ENCODE peak calls at places on chromosomes 3 and 15, in four cellular contexts. One of them, this sample, is unnamed.

GRCh38 chr3:149576071-149576564 is 81.7 kb downstream of the WWTR1 start:
- DNase-seq in GM23248: peak
- DNase-seq in transverse colon: no peak
- DNase-seq in breast epithelium: no peak
- DNase-seq in this sample: no peak

GRCh38 chr3:8932507-8932906 is 30.8 kb downstream of the RAD18 start:
- DNase-seq in GM23248: no peak
- DNase-seq in transverse colon: no peak
- DNase-seq in breast epithelium: no peak
- DNase-seq in this sample: no peak

GRCh38 chr3:124107074-124107473 is 115.2 kb upstream of the ROPN1 start:
- DNase-seq in GM23248: peak
- DNase-seq in transverse colon: no peak
- DNase-seq in breast epithelium: no peak
- DNase-seq in this sample: no peak

GRCh38 chr15:95304116-95304873 is 1026.2 kb upstream of the NR2F2 start:
- DNase-seq in GM23248: peak
- DNase-seq in transverse colon: no peak
- DNase-seq in breast epithelium: no peak
- DNase-seq in this sample: no peak

GRCh38 chr15:66101715-66102395 is 151.7 kb downstream of the MEGF11 start:
- DNase-seq in GM23248: no peak
- DNase-seq in transverse colon: no peak
- DNase-seq in breast epithelium: no peak
- DNase-seq in this sample: no peak

GRCh38 chr3:112775011-112775742 is 71.5 kb downstream of the CD200R1L start:
- DNase-seq in GM23248: peak
- DNase-seq in transverse colon: no peak
- DNase-seq in breast epithelium: no peak
- DNase-seq in this sample: no peak

GRCh38 chr15:92818658-92819311 is 81.3 kb upstream of the CHD2 start:
- DNase-seq in GM23248: no peak
- DNase-seq in transverse colon: no peak
- DNase-seq in breast epithelium: no peak
- DNase-seq in this sample: no peak

GRCh38 chr3:122986790-122987189 is 40.8 kb downstream of the SEMA5B start:
- DNase-seq in GM23248: no peak
- DNase-seq in transverse colon: no peak
- DNase-seq in breast epithelium: no peak
- DNase-seq in this sample: no peak

GRCh38 chr3:126030455-126030854 is 53.5 kb downstream of the SLC41A3 start:
- DNase-seq in GM23248: no peak
- DNase-seq in transverse colon: no peak
- DNase-seq in breast epithelium: no peak
- DNase-seq in this sample: no peak

GRCh38 chr3:30505866-30506517 is 100.4 kb upstream of the TGFBR2 start:
- DNase-seq in GM23248: peak
- DNase-seq in transverse colon: no peak
- DNase-seq in breast epithelium: no peak
- DNase-seq in this sample: no peak

GRCh38 chr3:24119321-24119751 is 174.2 kb downstream of the NR1D2 start:
- DNase-seq in GM23248: peak
- DNase-seq in transverse colon: no peak
- DNase-seq in breast epithelium: no peak
- DNase-seq in this sample: peak

GRCh38 chr3:111735271-111735758 is 123.8 kb upstream of the PHLDB2 start:
- DNase-seq in GM23248: peak
- DNase-seq in transverse colon: no peak
- DNase-seq in breast epithelium: no peak
- DNase-seq in this sample: no peak

GRCh38 chr3:151599103-151599672 is 134.5 kb upstream of the AADACL2 start:
- DNase-seq in GM23248: no peak
- DNase-seq in transverse colon: no peak
- DNase-seq in breast epithelium: no peak
- DNase-seq in this sample: no peak

GRCh38 chr3:157531301-157531660 is 28.1 kb upstream of the VEPH1 start:
- DNase-seq in GM23248: peak
- DNase-seq in transverse colon: no peak
- DNase-seq in breast epithelium: no peak
- DNase-seq in this sample: no peak

GRCh38 chr3:178901204-178901603 is 170.4 kb downstream of the ZMAT3 start:
- DNase-seq in GM23248: no peak
- DNase-seq in transverse colon: no peak
- DNase-seq in breast epithelium: no peak
- DNase-seq in this sample: no peak

GRCh38 chr3:153070153-153070868 is 91.7 kb upstream of the RAP2B start:
- DNase-seq in GM23248: peak
- DNase-seq in transverse colon: no peak
- DNase-seq in breast epithelium: no peak
- DNase-seq in this sample: no peak

GRCh38 chr3:191987951-191988350 is 527.0 kb downstream of the PYDC2 start:
- DNase-seq in GM23248: no peak
- DNase-seq in transverse colon: no peak
- DNase-seq in breast epithelium: no peak
- DNase-seq in this sample: no peak

GRCh38 chr15:90205050-90205848 is 4.1 kb downstream of the SEMA4B start:
- DNase-seq in GM23248: no peak
- DNase-seq in transverse colon: no peak
- DNase-seq in breast epithelium: no peak
- DNase-seq in this sample: no peak

GRCh38 chr15:64749167-64749566 is 26.2 kb downstream of the RBPMS2 start:
- DNase-seq in GM23248: peak
- DNase-seq in transverse colon: peak
- DNase-seq in breast epithelium: peak
- DNase-seq in this sample: no peak

GRCh38 chr3:50356553-50356952 is 2.8 kb downstream of the TMEM115 start:
- DNase-seq in GM23248: peak
- DNase-seq in transverse colon: peak
- DNase-seq in breast epithelium: no peak
- DNase-seq in this sample: no peak

GRCh38 chr3:117695321-117695720 is 985.7 kb downstream of the TUSC7 start:
- DNase-seq in GM23248: peak
- DNase-seq in transverse colon: no peak
- DNase-seq in breast epithelium: no peak
- DNase-seq in this sample: no peak
- H3K27ac ChIP-seq in GM23248: peak
- H3K27ac ChIP-seq in transverse colon: no peak
- H3K27ac ChIP-seq in breast epithelium: no peak
- H3K27ac ChIP-seq in this sample: no peak

GRCh38 chr3:169237181-169237580 is 426.3 kb downstream of the MECOM start:
- DNase-seq in GM23248: peak
- DNase-seq in transverse colon: no peak
- DNase-seq in breast epithelium: no peak
- DNase-seq in this sample: no peak

GRCh38 chr3:169239756-169240155 is 423.8 kb downstream of the MECOM start:
- DNase-seq in GM23248: no peak
- DNase-seq in transverse colon: no peak
- DNase-seq in breast epithelium: no peak
- DNase-seq in this sample: no peak

GRCh38 chr3:169236662-169237174 is 426.8 kb downstream of the MECOM start:
- DNase-seq in GM23248: no peak
- DNase-seq in transverse colon: no peak
- DNase-seq in breast epithelium: no peak
- DNase-seq in this sample: no peak

GRCh38 chr3:169240786-169241486 is 422.6 kb downstream of the MECOM start:
- DNase-seq in GM23248: no peak
- DNase-seq in transverse colon: no peak
- DNase-seq in breast epithelium: no peak
- DNase-seq in this sample: no peak

GRCh38 chr3:169238562-169238961 is 424.9 kb downstream of the MECOM start:
- DNase-seq in GM23248: no peak
- DNase-seq in transverse colon: no peak
- DNase-seq in breast epithelium: no peak
- DNase-seq in this sample: no peak
- H3K27ac ChIP-seq in GM23248: no peak
- H3K27ac ChIP-seq in transverse colon: no peak
- H3K27ac ChIP-seq in breast epithelium: no peak
- H3K27ac ChIP-seq in this sample: no peak

DNA sequence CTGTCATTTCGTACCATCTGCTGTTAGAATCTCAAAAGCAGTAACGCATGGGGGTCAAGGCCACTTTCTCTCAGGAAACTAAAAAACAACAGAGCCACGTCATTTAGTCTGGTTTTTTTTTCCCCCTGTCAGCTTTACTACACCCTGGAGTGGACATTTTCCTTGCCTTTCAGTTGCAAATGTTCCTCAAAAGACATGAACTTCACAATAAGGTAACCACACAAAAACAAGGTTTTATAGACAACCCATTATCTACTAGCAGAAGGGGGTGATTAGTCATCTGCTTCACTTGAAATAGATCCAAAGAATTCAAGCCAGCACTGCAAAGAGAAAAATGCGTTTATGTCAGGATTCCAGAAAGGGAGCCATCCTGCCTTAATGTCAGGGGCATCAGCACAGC is 171.8 kb upstream of the CDIN1 start:
- DNase-seq in GM23248: peak
- DNase-seq in transverse colon: no peak
- DNase-seq in breast epithelium: no peak
- DNase-seq in this sample: no peak
- H3K27ac ChIP-seq in GM23248: no peak
- H3K27ac ChIP-seq in transverse colon: no peak
- H3K27ac ChIP-seq in breast epithelium: no peak
- H3K27ac ChIP-seq in this sample: no peak

GRCh38 chr3:98811048-98811447 is 47.9 kb downstream of the ST3GAL6 start:
- DNase-seq in GM23248: no peak
- DNase-seq in transverse colon: no peak
- DNase-seq in breast epithelium: no peak
- DNase-seq in this sample: no peak
- H3K27ac ChIP-seq in GM23248: no peak
- H3K27ac ChIP-seq in transverse colon: no peak
- H3K27ac ChIP-seq in breast epithelium: no peak
- H3K27ac ChIP-seq in this sample: no peak

GRCh38 chr15:73983773-73984172 is 8.3 kb downstream of the STOML1 start:
- DNase-seq in GM23248: no peak
- DNase-seq in transverse colon: no peak
- DNase-seq in breast epithelium: no peak
- DNase-seq in this sample: no peak
- H3K27ac ChIP-seq in GM23248: peak
- H3K27ac ChIP-seq in transverse colon: peak
- H3K27ac ChIP-seq in breast epithelium: peak
- H3K27ac ChIP-seq in this sample: peak

DNA sequence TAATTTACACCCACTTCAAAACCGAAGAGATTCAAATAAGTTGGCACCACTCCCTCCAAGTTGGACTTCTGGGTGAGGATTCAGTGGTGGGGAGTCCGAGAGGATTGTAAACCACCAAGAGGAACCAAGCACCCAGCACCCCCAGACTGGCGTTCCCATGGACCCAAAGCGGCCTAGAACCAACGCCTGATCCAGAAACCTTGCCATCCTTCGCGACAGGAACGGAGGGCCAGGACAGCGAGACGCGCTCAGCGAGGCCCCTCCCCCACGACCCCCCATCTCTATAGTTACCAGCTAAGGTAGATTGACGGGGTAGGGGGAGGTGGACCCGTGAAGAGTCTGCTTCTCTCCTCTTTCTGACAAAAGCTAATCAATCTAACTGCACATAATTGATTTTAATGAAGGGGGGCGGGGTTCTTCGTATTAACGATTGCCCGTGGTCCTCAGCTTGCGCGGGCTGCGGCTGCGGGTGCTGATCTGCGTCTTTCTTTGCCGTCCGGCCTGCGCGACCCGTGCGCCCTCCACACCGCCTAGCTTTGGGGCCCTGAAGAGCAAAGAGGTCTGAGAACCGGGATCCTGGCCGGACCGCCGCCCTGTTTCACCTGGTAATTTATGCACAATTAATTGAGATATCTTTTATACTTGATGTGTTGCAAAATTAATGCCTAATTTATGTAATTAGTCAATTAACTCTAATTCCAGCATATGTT is 10.9 kb upstream of the FOXB1 start:
- DNase-seq in GM23248: no peak
- DNase-seq in transverse colon: no peak
- DNase-seq in breast epithelium: no peak
- DNase-seq in this sample: no peak
- H3K27ac ChIP-seq in GM23248: no peak
- H3K27ac ChIP-seq in transverse colon: no peak
- H3K27ac ChIP-seq in breast epithelium: no peak
- H3K27ac ChIP-seq in this sample: no peak

DNA sequence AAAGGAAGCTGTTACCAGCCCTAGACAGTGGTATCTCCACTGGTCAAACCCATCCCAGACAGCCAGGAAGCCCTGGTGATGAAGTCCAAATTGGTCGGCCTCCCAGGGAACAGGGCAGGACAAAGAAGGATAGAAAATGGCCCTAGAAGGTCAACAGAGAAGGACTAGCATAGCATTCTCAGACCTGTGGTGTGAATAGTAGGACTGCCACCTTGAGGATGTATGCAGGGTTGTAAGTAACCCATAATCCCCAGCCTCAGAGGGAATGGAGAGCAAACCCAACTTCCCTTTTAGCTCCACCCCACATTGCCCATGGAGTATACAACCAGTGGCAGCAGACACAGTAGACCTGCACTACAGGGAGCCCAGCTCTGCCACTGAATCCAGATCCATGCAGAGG is 68.6 kb upstream of the EIF1B start:
- DNase-seq in GM23248: no peak
- DNase-seq in transverse colon: no peak
- DNase-seq in breast epithelium: no peak
- DNase-seq in this sample: no peak
- H3K27ac ChIP-seq in GM23248: no peak
- H3K27ac ChIP-seq in transverse colon: no peak
- H3K27ac ChIP-seq in breast epithelium: no peak
- H3K27ac ChIP-seq in this sample: no peak

GRCh38 chr15:70197945-70198361 is 100.2 kb upstream of the TLE3 start:
- DNase-seq in GM23248: no peak
- DNase-seq in transverse colon: no peak
- DNase-seq in breast epithelium: no peak
- DNase-seq in this sample: peak
- H3K27ac ChIP-seq in GM23248: no peak
- H3K27ac ChIP-seq in transverse colon: no peak
- H3K27ac ChIP-seq in breast epithelium: no peak
- H3K27ac ChIP-seq in this sample: no peak

DNA sequence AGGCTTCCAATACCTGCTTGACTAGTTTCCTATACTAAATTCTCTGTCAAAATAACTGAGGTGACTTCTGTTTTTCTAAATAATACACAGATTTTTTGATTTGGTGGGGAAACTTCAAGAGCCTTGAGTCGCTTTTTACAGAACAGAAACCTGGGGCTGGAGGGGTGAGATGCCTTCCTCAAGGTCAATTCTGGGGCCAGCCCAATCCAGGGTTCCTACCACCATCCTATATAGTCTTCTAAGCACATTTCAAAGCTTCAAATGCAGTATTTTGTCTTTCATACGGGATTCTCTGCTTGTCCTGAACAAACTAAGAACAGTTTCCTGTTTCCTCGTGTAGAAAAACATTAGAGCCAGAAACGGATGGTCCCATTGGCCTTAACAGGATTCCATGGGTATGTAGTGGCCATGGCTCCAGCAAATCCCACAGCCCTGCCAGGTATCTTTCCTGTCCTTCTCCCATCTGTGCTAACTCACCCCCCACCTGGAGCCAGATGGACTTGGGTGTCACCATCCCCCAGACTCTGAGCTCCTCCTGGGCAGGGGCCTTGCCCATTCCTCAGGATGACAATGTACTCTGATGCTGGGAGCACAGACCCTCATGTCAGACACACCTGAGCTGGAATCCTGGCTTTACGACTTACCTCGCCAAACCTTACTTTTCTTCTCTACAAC is 146.9 kb downstream of the KLF13 start:
- DNase-seq in GM23248: no peak
- DNase-seq in transverse colon: no peak
- DNase-seq in breast epithelium: no peak
- DNase-seq in this sample: no peak
- H3K27ac ChIP-seq in GM23248: peak
- H3K27ac ChIP-seq in transverse colon: peak
- H3K27ac ChIP-seq in breast epithelium: no peak
- H3K27ac ChIP-seq in this sample: peak

GRCh38 chr15:83098079-83098478 is 9.4 kb upstream of the TM6SF1 start:
- DNase-seq in GM23248: no peak
- DNase-seq in transverse colon: no peak
- DNase-seq in breast epithelium: no peak
- DNase-seq in this sample: no peak
- H3K27ac ChIP-seq in GM23248: no peak
- H3K27ac ChIP-seq in transverse colon: no peak
- H3K27ac ChIP-seq in breast epithelium: no peak
- H3K27ac ChIP-seq in this sample: no peak

This sample was measured in upper lobe of left lung.